ENCODE peak calls at places on chromosomes 2 and 18, in four cellular contexts. P is HL-60, F is K562, C is GM12878. S is an unnamed sample.

GRCh38 chr18:58590827-58591226 is 38.1 kb downstream of the ALPK2 start:
- DNase-seq in P (no peak), F (peak; percentile 8), C (no peak), S (no peak)

GRCh38 chr18:76382265-76382664 is 112.8 kb downstream of the ZNF516 start:
- DNase-seq in C (no peak), F (no peak), P (no peak), S (no peak)

GRCh38 chr18:59904051-59904601 is 4.3 kb downstream of the PMAIP1 start:
- DNase-seq in C (no peak), P (no peak), F (no peak), S (no peak)

GRCh38 chr2:52428224-52428623 is 1339.4 kb upstream of the CHAC2 start:
- DNase-seq in C (no peak), P (no peak), F (no peak), S (no peak)

GRCh38 chr2:3970791-3971190 is 267.4 kb downstream of the DCDC2C start:
- DNase-seq in P (no peak), C (no peak), F (no peak), S (no peak)

GRCh38 chr2:2328847-2329246 is 2.2 kb downstream of the MYT1L start:
- DNase-seq in C (no peak), F (peak; percentile 10), P (peak; percentile 29), S (peak; percentile 4)

GRCh38 chr2:213246665-213247281 is 37.5 kb upstream of the SPAG16 start:
- DNase-seq in P (peak; percentile 16), C (no peak), F (peak; percentile 7), S (no peak)

GRCh38 chr2:235749121-235749780 is 255.4 kb downstream of the AGAP1 start:
- DNase-seq in P (no peak), F (no peak), C (no peak), S (no peak)

GRCh38 chr2:111900859-111901258 is 2.5 kb downstream of the MERTK start:
- DNase-seq in C (no peak), F (no peak), P (peak; percentile 40), S (no peak)

GRCh38 chr2:192016265-192016664 is 169.4 kb upstream of the CAVIN2 start:
- DNase-seq in P (no peak), C (no peak), F (no peak), S (no peak)

GRCh38 chr18:13605477-13605876 is 120.9 kb downstream of the FAM210A start:
- DNase-seq in F (no peak), C (no peak), P (no peak), S (no peak)

GRCh38 chr2:222358876-222359275 is 60.1 kb upstream of the PAX3 start:
- DNase-seq in F (no peak), P (peak; percentile 92), C (no peak), S (no peak)

GRCh38 chr2:231632559-231633142 is 40.0 kb downstream of the TEX44 start:
- DNase-seq in P (no peak), F (no peak), C (no peak), S (no peak)

GRCh38 chr18:44968336-44968735 is 287.6 kb downstream of the SETBP1 start:
- DNase-seq in P (no peak), C (no peak), F (no peak), S (no peak)

GRCh38 chr2:201797175-201797840 is 9.0 kb upstream of the CDK15 start:
- DNase-seq in C (no peak), P (no peak), F (no peak), S (no peak)

GRCh38 chr18:48754559-48754958 is 196.2 kb downstream of the SMAD7 start:
- DNase-seq in P (no peak), C (no peak), F (no peak), S (no peak)

GRCh38 chr2:111919794-111920608 is 21.6 kb downstream of the MERTK start:
- DNase-seq in P (no peak), F (no peak), C (no peak), S (no peak)

GRCh38 chr18:48896875-48897511 is 53.8 kb downstream of the SMAD7 start:
- DNase-seq in C (peak; percentile 19), P (peak; percentile 98), F (peak; percentile 85), S (peak; percentile 41)

GRCh38 chr2:217279130-217279529 is 419.3 kb upstream of the TNP1 start:
- DNase-seq in F (no peak), C (no peak), P (no peak), S (no peak)
- TF ChIP-seq SPI1 in F (no peak), C (no peak), P (no peak), S (no peak)

DNA sequence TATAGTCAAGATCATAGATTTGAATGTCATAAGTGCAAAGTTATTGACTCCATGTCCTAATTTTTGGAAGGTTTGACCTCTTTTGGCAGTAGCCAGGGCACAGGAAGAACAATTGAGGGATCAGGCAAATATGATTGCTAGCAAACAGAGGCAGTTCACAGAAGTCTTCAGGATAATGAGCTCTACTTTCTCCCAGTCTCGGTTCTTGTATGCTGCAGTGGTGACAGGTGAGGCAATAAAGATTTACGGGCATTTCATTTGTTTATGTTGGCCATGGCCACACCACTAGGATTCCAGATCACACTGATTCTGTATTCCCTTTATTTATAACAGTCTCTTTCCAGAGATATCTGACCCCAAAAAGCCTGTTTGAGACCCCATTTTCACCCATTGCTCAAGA is 137.5 kb downstream of the UBR3 start:
- DNase-seq in C (no peak), P (no peak), F (no peak), S (no peak)
- TF ChIP-seq SPI1 in C (no peak), P (no peak), F (no peak), S (no peak)

GRCh38 chr2:234033174-234033573 is 17.3 kb upstream of the SPP2 start:
- DNase-seq in P (no peak), F (no peak), C (no peak), S (no peak)
- TF ChIP-seq SPI1 in P (no peak), F (no peak), C (no peak), S (no peak)

DNA sequence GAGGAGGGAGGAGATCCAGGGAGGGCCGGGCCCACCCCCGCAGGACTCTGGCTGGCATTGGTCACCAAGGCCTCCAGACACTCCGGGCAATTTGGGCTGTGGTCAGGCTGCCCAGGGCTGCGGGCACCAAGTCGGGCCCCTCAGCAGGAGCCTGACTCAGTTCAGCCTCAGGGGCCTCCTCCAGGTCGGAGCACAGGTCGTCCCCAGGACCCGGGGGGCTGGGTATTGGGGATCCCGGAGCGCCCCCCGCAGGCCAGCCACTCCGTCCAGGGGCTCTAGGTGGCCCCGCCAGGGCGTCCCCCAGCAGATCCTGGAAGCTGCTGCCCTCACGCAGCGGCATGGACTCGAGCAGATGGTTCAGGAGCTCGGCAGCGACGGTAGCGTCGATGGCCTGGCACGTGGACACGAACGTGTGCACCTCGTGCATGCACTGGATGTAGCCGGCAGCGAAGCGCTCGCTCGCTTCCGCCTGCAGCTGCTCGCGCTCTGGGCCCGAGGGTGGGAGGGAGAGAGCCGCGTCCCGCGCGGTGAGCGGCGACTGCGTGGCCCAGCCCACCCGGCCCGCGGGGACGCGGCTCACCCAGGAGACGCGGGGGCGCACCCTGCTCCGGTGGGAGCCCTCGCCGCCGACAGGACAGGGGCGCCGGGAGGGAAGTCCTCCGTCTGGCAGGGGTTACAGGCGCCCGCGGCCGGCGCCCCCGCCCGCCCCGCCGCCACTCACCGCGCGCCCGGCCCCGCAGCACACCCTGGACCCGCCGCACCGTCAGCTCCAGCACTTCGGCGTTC is 879 bp downstream of the HES6 start:
- DNase-seq in C (no peak), F (peak; percentile 63), P (peak; percentile 48), S (no peak)
- TF ChIP-seq SPI1 in C (no peak), F (no peak), P (no peak), S (no peak)

GRCh38 chr18:9240270-9240669 is 94.3 kb upstream of the TWSG1 start:
- DNase-seq in C (no peak), F (no peak), P (peak; percentile 57), S (no peak)
- TF ChIP-seq SPI1 in C (peak; percentile 85), F (no peak), P (peak; percentile 86), S (peak; percentile 93)

DNA sequence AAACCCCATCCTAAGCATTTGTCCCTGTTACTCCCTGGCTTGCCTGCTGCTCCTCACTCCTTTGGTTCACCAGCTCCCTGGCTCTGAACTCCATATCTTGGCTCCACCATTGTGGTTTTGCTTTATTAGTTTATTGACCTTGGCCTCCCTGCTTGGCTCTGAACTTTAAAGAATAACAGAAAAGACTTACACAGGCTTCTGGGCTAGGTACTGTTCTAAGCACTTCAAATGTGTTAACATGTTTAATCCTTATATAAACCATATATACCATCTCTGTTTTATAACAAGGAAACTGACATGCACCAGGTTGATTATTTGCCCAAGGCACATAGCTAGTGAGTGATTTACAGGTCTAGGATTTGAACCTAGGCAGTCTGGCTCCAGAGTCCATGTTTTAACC is 149.7 kb upstream of the CAPN13 start:
- DNase-seq in P (no peak), C (no peak), F (no peak), S (no peak)
- TF ChIP-seq SPI1 in P (no peak), C (no peak), F (no peak), S (no peak)

DNA sequence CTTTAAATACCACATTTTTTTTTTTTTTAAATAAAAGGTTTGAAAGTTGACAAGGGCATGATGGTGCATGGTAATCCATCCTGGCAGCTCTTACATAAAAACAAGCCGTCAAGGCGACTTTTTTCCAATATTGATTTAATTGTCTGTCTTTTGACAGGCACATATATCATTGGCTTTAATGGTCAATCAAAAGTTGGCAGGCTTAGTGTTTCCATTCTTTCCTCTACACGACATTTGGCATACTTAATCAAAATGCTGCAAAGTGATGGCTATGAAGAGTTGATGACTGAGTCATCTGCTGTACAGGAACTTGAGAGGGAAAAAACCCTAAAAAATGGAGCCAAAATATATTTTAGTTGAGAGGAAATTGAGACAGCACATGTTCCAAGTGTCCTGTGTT is 3.0 kb downstream of the TSHZ1 start:
- DNase-seq in F (no peak), C (no peak), P (no peak), S (no peak)
- TF ChIP-seq SPI1 in F (no peak), C (no peak), P (no peak), S (no peak)

DNA sequence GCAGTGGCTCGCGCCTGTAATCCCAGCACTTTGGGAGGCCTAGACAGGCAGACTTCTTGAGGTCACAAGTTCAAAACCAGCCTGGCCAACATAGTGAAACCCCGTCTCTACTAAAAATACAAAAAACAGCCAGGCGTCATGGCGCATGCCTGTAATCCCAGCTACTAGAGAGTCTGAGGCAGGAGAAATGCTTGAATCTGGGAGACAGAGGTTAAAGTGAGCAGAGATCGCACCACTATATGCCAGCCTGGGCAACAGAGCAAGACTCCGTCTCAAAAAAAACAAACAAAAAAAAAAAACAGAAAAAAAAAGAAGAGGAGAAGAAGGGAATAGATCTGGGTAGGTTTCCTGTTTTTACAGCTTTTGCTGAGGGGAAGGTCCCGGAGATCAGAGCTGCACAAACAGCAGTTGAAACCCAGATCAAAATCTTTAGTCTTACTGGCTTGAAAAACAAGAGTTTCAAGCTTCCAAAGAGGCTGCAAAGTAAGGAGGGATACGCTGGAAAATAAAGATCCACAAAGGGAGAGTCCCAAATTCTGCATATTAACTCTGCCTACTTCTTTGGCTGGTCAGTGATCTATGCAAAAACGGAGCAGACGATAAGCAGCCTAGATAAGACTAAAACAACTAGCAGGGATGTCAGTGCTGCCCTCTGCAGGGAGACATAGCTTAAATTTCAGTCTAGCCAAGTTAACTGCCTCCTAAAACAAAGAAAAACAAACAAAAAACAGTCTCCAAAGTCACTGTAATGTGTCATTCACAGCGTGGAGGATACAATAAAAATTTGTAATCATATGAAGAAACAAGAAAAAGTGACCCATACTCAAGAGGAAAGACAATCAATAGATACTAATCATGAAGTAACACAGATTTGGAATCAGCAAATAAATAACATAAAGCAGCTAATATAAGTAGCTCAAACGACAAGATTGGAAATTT is 74.1 kb downstream of the TLK1 start:
- DNase-seq in F (peak; percentile 37), P (peak; percentile 43), C (peak; percentile 9), S (no peak)
- TF ChIP-seq SPI1 in F (no peak), P (no peak), C (no peak), S (no peak)